ENCODE peak calls at places on chromosomes 3 and 15, in seven cellular contexts. One of them, this sample, is unnamed.

GRCh38 chr3:155391104-155391503 is 97.6 kb upstream of the STRIT1 start:
- DNase-seq in A549: no peak
- DNase-seq in ovary: no peak
- DNase-seq in tibial nerve: no peak
- DNase-seq in stomach: no peak
- DNase-seq in HepG2: no peak
- DNase-seq in GM12878: no peak
- DNase-seq in this sample: no peak

GRCh38 chr3:128068156-128068620 is 16.0 kb downstream of the SEC61A1 start:
- DNase-seq in GM12878: no peak
- DNase-seq in tibial nerve: no peak
- DNase-seq in HepG2: peak
- DNase-seq in ovary: no peak
- DNase-seq in A549: peak
- DNase-seq in stomach: no peak
- DNase-seq in this sample: no peak

GRCh38 chr3:125128861-125129501 is 73.2 kb upstream of the HEG1 start:
- DNase-seq in A549: no peak
- DNase-seq in HepG2: peak
- DNase-seq in tibial nerve: no peak
- DNase-seq in stomach: no peak
- DNase-seq in GM12878: no peak
- DNase-seq in ovary: no peak
- DNase-seq in this sample: no peak

GRCh38 chr3:89679686-89680085 is 572.3 kb downstream of the EPHA3 start:
- DNase-seq in stomach: no peak
- DNase-seq in HepG2: no peak
- DNase-seq in ovary: no peak
- DNase-seq in GM12878: no peak
- DNase-seq in A549: no peak
- DNase-seq in tibial nerve: no peak
- DNase-seq in this sample: no peak

GRCh38 chr3:112308151-112308911 is 14.3 kb upstream of the SLC9C1 start:
- DNase-seq in GM12878: no peak
- DNase-seq in ovary: no peak
- DNase-seq in HepG2: no peak
- DNase-seq in tibial nerve: no peak
- DNase-seq in stomach: no peak
- DNase-seq in A549: no peak
- DNase-seq in this sample: no peak

GRCh38 chr3:188174309-188175044 is 20.5 kb downstream of the LPP start:
- DNase-seq in tibial nerve: no peak
- DNase-seq in A549: no peak
- DNase-seq in HepG2: no peak
- DNase-seq in stomach: no peak
- DNase-seq in GM12878: no peak
- DNase-seq in ovary: no peak
- DNase-seq in this sample: no peak

GRCh38 chr3:60185161-60185560 is 1066.1 kb downstream of the FHIT start:
- DNase-seq in A549: no peak
- DNase-seq in stomach: no peak
- DNase-seq in ovary: no peak
- DNase-seq in GM12878: no peak
- DNase-seq in HepG2: no peak
- DNase-seq in tibial nerve: no peak
- DNase-seq in this sample: no peak

GRCh38 chr15:26864664-26865191 is 2.1 kb upstream of the GABRA5 start:
- DNase-seq in ovary: no peak
- DNase-seq in A549: peak
- DNase-seq in tibial nerve: no peak
- DNase-seq in GM12878: no peak
- DNase-seq in stomach: peak
- DNase-seq in HepG2: no peak
- DNase-seq in this sample: no peak

GRCh38 chr3:177146646-177147045 is 50.6 kb downstream of the TBL1XR1 start:
- DNase-seq in ovary: no peak
- DNase-seq in tibial nerve: no peak
- DNase-seq in GM12878: no peak
- DNase-seq in HepG2: no peak
- DNase-seq in A549: no peak
- DNase-seq in stomach: no peak
- DNase-seq in this sample: no peak

GRCh38 chr3:141074529-141074928 is 23.4 kb downstream of the SPSB4 start:
- DNase-seq in HepG2: no peak
- DNase-seq in A549: no peak
- DNase-seq in ovary: no peak
- DNase-seq in tibial nerve: no peak
- DNase-seq in GM12878: no peak
- DNase-seq in stomach: no peak
- DNase-seq in this sample: no peak

GRCh38 chr3:143627336-143627735 is 220.9 kb downstream of the SLC9A9 start:
- DNase-seq in HepG2: no peak
- DNase-seq in ovary: no peak
- DNase-seq in GM12878: no peak
- DNase-seq in tibial nerve: no peak
- DNase-seq in stomach: no peak
- DNase-seq in A549: no peak
- DNase-seq in this sample: no peak

GRCh38 chr3:48413611-48414010 is 16.3 kb downstream of the PLXNB1 start:
- DNase-seq in GM12878: no peak
- DNase-seq in stomach: no peak
- DNase-seq in A549: no peak
- DNase-seq in ovary: no peak
- DNase-seq in HepG2: no peak
- DNase-seq in tibial nerve: no peak
- DNase-seq in this sample: no peak

GRCh38 chr3:11410564-11410963 is 138.4 kb downstream of the ATG7 start:
- DNase-seq in ovary: no peak
- DNase-seq in HepG2: no peak
- DNase-seq in tibial nerve: no peak
- DNase-seq in GM12878: no peak
- DNase-seq in A549: no peak
- DNase-seq in stomach: no peak
- DNase-seq in this sample: no peak

GRCh38 chr3:46674031-46674592 is 19.4 kb downstream of the ALS2CL start:
- DNase-seq in GM12878: no peak
- DNase-seq in stomach: no peak
- DNase-seq in HepG2: peak
- DNase-seq in A549: peak
- DNase-seq in tibial nerve: no peak
- DNase-seq in ovary: no peak
- DNase-seq in this sample: no peak

GRCh38 chr3:27559835-27560234 is 75.7 kb upstream of the SLC4A7 start:
- DNase-seq in GM12878: no peak
- DNase-seq in A549: no peak
- DNase-seq in HepG2: no peak
- DNase-seq in tibial nerve: no peak
- DNase-seq in ovary: no peak
- DNase-seq in stomach: no peak
- DNase-seq in this sample: no peak

GRCh38 chr3:131540143-131540542 is 37.4 kb upstream of the MRPL3 start:
- DNase-seq in tibial nerve: no peak
- DNase-seq in ovary: no peak
- DNase-seq in HepG2: no peak
- DNase-seq in GM12878: no peak
- DNase-seq in stomach: no peak
- DNase-seq in A549: no peak
- DNase-seq in this sample: no peak

GRCh38 chr3:183298708-183299153 is 45.7 kb downstream of the B3GNT5 start:
- DNase-seq in HepG2: no peak
- DNase-seq in stomach: no peak
- DNase-seq in A549: no peak
- DNase-seq in ovary: peak
- DNase-seq in GM12878: no peak
- DNase-seq in tibial nerve: peak
- DNase-seq in this sample: peak

GRCh38 chr3:151592287-151592686 is 131.4 kb upstream of the IGSF10 start:
- DNase-seq in tibial nerve: no peak
- DNase-seq in A549: no peak
- DNase-seq in stomach: no peak
- DNase-seq in HepG2: no peak
- DNase-seq in ovary: no peak
- DNase-seq in GM12878: no peak
- DNase-seq in this sample: no peak

GRCh38 chr3:53142986-53143385 is 12.8 kb upstream of the RFT1 start:
- DNase-seq in ovary: no peak
- DNase-seq in stomach: no peak
- DNase-seq in tibial nerve: no peak
- DNase-seq in GM12878: no peak
- DNase-seq in HepG2: no peak
- DNase-seq in A549: no peak
- DNase-seq in this sample: peak

GRCh38 chr15:87733005-87733404 is 523.5 kb downstream of the NTRK3 start:
- DNase-seq in GM12878: no peak
- DNase-seq in tibial nerve: no peak
- DNase-seq in ovary: no peak
- DNase-seq in stomach: no peak
- DNase-seq in A549: no peak
- DNase-seq in HepG2: no peak
- DNase-seq in this sample: no peak

GRCh38 chr3:144708437-144708836 is 736.8 kb downstream of the DIPK2A start:
- DNase-seq in ovary: no peak
- DNase-seq in stomach: no peak
- DNase-seq in GM12878: no peak
- DNase-seq in A549: no peak
- DNase-seq in HepG2: no peak
- DNase-seq in tibial nerve: no peak
- DNase-seq in this sample: no peak

GRCh38 chr3:70808881-70809280 is 496.4 kb upstream of the MDFIC2 start:
- DNase-seq in GM12878: no peak
- DNase-seq in tibial nerve: no peak
- DNase-seq in A549: no peak
- DNase-seq in HepG2: no peak
- DNase-seq in stomach: no peak
- DNase-seq in ovary: no peak
- DNase-seq in this sample: no peak

GRCh38 chr3:22713936-22714335 is 489.2 kb upstream of the UBE2E2 start:
- DNase-seq in ovary: no peak
- DNase-seq in tibial nerve: no peak
- DNase-seq in stomach: no peak
- DNase-seq in HepG2: peak
- DNase-seq in A549: peak
- DNase-seq in GM12878: no peak
- DNase-seq in this sample: no peak

GRCh38 chr3:41975421-41976103 is 13.7 kb upstream of the ULK4 start:
- DNase-seq in ovary: no peak
- DNase-seq in A549: no peak
- DNase-seq in tibial nerve: no peak
- DNase-seq in stomach: no peak
- DNase-seq in GM12878: no peak
- DNase-seq in HepG2: no peak
- DNase-seq in this sample: no peak

GRCh38 chr15:39583586-39584265 is 2.8 kb downstream of the THBS1 start:
- DNase-seq in A549: peak
- DNase-seq in stomach: no peak
- DNase-seq in tibial nerve: no peak
- DNase-seq in ovary: peak
- DNase-seq in GM12878: no peak
- DNase-seq in HepG2: peak
- DNase-seq in this sample: peak

GRCh38 chr3:64223809-64224570 is 1.3 kb downstream of the PRICKLE2 start:
- DNase-seq in A549: no peak
- DNase-seq in tibial nerve: no peak
- DNase-seq in ovary: no peak
- DNase-seq in stomach: no peak
- DNase-seq in GM12878: no peak
- DNase-seq in HepG2: no peak
- DNase-seq in this sample: no peak

GRCh38 chr15:63109498-63110290 is 12.0 kb upstream of the LACTB start:
- DNase-seq in GM12878: no peak
- DNase-seq in HepG2: no peak
- DNase-seq in A549: no peak
- DNase-seq in tibial nerve: no peak
- DNase-seq in ovary: no peak
- DNase-seq in stomach: no peak
- DNase-seq in this sample: no peak
- TF ChIP-seq EP300 in GM12878: no peak
- TF ChIP-seq EP300 in HepG2: no peak
- TF ChIP-seq EP300 in A549: no peak
- TF ChIP-seq EP300 in tibial nerve: no peak
- TF ChIP-seq EP300 in ovary: no peak
- TF ChIP-seq EP300 in stomach: no peak
- TF ChIP-seq EP300 in this sample: no peak

DNA sequence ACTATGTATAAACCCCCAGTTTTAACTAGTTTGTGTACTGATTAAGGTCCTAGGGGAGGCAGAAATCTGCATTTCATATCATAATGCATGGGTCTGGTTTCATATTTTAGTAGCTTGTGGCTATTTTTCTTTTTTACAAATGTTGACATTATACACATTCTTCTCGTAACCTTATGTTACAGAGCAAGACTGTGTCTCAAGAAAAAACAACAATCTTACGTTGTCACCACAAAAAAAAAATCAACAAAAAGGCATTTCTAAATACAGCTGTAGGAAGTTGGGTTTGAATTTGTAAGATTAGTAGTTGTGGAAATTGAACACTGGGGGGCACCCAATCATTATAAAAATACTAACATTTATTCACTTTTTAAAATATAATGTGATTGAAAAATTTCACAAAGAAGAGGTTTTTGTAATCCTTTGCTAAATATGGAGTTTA is 17.9 kb downstream of the SERP1 start:
- DNase-seq in HepG2: no peak
- DNase-seq in GM12878: no peak
- DNase-seq in ovary: no peak
- DNase-seq in stomach: no peak
- DNase-seq in A549: no peak
- DNase-seq in tibial nerve: no peak
- DNase-seq in this sample: no peak
- TF ChIP-seq CTCF in HepG2: peak
- TF ChIP-seq CTCF in GM12878: peak
- TF ChIP-seq CTCF in ovary: no peak
- TF ChIP-seq CTCF in stomach: no peak
- TF ChIP-seq CTCF in A549: peak
- TF ChIP-seq CTCF in tibial nerve: no peak
- TF ChIP-seq CTCF in this sample: peak

DNA sequence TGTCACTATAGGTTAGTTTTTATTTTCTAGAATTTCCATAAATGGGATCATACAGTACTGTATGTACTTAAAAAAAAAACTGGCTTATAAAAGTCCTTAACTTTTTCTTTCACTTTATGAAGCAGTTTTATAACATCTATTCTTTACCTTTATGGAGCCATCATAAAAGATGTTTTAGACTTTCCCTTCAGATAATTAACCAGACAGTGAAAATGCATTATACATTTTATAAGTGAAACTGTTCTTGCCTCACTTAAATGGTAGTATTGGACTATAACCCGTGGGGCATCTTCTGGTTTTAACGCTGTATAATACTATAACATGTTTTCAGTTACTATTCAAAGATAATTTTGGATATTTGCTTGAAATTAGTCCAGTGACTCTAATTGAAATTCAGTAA is 26.3 kb downstream of the PLS1 start:
- DNase-seq in ovary: no peak
- DNase-seq in A549: no peak
- DNase-seq in tibial nerve: no peak
- DNase-seq in stomach: no peak
- DNase-seq in GM12878: no peak
- DNase-seq in HepG2: no peak
- DNase-seq in this sample: no peak
- TF ChIP-seq EP300 in ovary: no peak
- TF ChIP-seq EP300 in A549: no peak
- TF ChIP-seq EP300 in tibial nerve: no peak
- TF ChIP-seq EP300 in stomach: no peak
- TF ChIP-seq EP300 in GM12878: no peak
- TF ChIP-seq EP300 in HepG2: no peak
- TF ChIP-seq EP300 in this sample: no peak

GRCh38 chr15:29821416-29822099 is 710 bp downstream of the TJP1 start:
- DNase-seq in GM12878: no peak
- DNase-seq in tibial nerve: peak
- DNase-seq in A549: peak
- DNase-seq in stomach: peak
- DNase-seq in HepG2: peak
- DNase-seq in ovary: peak
- DNase-seq in this sample: peak
- TF ChIP-seq CTCF in GM12878: no peak
- TF ChIP-seq CTCF in tibial nerve: peak
- TF ChIP-seq CTCF in A549: no peak
- TF ChIP-seq CTCF in stomach: no peak
- TF ChIP-seq CTCF in HepG2: peak
- TF ChIP-seq CTCF in ovary: no peak
- TF ChIP-seq CTCF in this sample: no peak

This sample was measured in transverse colon.